ENCODE peak calls at places on chromosomes 16 and 17, in four cellular contexts. S is left ventricle myocardium inferior, C is trophoblast cell, M is brain microvascular endothelial cell. R is an unnamed sample.

GRCh38 chr17:56096026-56096807 is 57.1 kb upstream of the ANKFN1 start:
- DNase-seq in S (no peak), C (no peak), M (no peak), R (no peak)

GRCh38 chr17:81294512-81295030 is 536 bp downstream of the SLC38A10 start:
- DNase-seq in S (peak), C (no peak), M (peak), R (peak)

GRCh38 chr17:60493847-60494321 is 32.2 kb downstream of the APPBP2 start:
- DNase-seq in S (no peak), C (peak), M (peak), R (no peak)

GRCh38 chr17:74994440-74994839 is 7.0 kb downstream of the CDR2L start:
- DNase-seq in S (no peak), C (no peak), M (no peak), R (no peak)

GRCh38 chr16:52837251-52837650 is 215.4 kb downstream of the CHD9NB start:
- DNase-seq in S (no peak), C (no peak), M (no peak), R (no peak)

GRCh38 chr17:48593126-48593829 is at the start of gene HOXB5:
- DNase-seq in S (no peak), C (no peak), M (no peak), R (no peak)

GRCh38 chr17:79778504-79779087 is 648 bp downstream of the CBX2 start:
- DNase-seq in S (no peak), C (no peak), M (no peak), R (no peak)

GRCh38 chr16:21116148-21116693 is 34.4 kb downstream of the DNAH3 start:
- DNase-seq in S (no peak), C (no peak), M (no peak), R (no peak)

GRCh38 chr16:85563515-85564276 is 49.4 kb upstream of the GSE1 start:
- DNase-seq in S (peak), C (no peak), M (no peak), R (peak)

GRCh38 chr16:88084881-88085280 is 133.6 kb downstream of the BANP start:
- DNase-seq in S (no peak), C (no peak), M (no peak), R (no peak)

GRCh38 chr16:83285921-83286320 is 521.9 kb upstream of the HSBP1 start:
- DNase-seq in S (no peak), C (no peak), M (no peak), R (no peak)

GRCh38 chr16:48524348-48525200 is 85.4 kb downstream of the N4BP1 start:
- DNase-seq in S (no peak), C (peak), M (no peak), R (no peak)

GRCh38 chr16:72987480-72987901 is 60.4 kb downstream of the ZFHX3 start:
- DNase-seq in S (no peak), C (peak), M (no peak), R (no peak)

GRCh38 chr17:2709173-2709661 is 2.3 kb downstream of the CLUH start:
- DNase-seq in S (no peak), C (no peak), M (no peak), R (peak)
- H3K4me3 ChIP-seq in S (peak), C (no peak), M (no peak), R (peak)

GRCh38 chr17:7886227-7887037 is 2.2 kb upstream of the CHD3 start:
- DNase-seq in S (no peak), C (no peak), M (peak), R (peak)
- H3K4me3 ChIP-seq in S (peak), C (peak), M (peak), R (peak)

GRCh38 chr16:30895592-30896202 is 717 bp upstream of the CTF1 start:
- DNase-seq in S (no peak), C (no peak), M (no peak), R (no peak)
- H3K4me3 ChIP-seq in S (peak), C (peak), M (peak), R (no peak)

GRCh38 chr17:45131294-45131615 is 1.1 kb downstream of the PLCD3 start:
- DNase-seq in S (no peak), C (no peak), M (no peak), R (no peak)
- H3K4me3 ChIP-seq in S (peak), C (no peak), M (peak), R (peak)

GRCh38 chr17:50196036-50196435 is 5.4 kb downstream of the COL1A1 start:
- DNase-seq in S (no peak), C (no peak), M (no peak), R (no peak)
- H3K4me3 ChIP-seq in S (no peak), C (no peak), M (peak), R (no peak)

GRCh38 chr17:46157443-46158107 is 35.7 kb downstream of the KANSL1 start:
- DNase-seq in S (no peak), C (no peak), M (peak), R (no peak)
- H3K4me3 ChIP-seq in S (peak), C (no peak), M (no peak), R (no peak)

GRCh38 chr17:2057130-2057713 is 2.3 kb downstream of the HIC1 start:
- DNase-seq in S (no peak), C (no peak), M (no peak), R (no peak)
- H3K4me3 ChIP-seq in S (peak), C (no peak), M (peak), R (no peak)

DNA sequence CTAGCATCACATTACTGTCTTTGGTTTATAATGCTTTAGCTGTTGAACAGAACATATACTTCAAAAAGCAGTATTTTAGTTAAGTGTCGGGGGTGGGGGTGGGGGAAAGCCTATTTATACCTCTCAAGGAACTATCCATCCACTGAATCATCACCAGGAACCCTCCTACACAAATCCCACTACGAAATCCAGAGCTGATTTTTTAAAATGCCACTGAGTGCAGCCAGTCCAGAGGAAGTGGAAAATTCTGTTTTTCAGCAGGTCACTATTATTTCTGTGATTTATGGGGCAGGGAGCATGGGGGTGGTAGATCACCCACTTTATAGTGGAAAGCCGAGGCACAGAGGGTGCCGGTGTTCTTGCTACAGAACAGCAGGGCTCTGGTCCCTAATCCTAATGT is 284.1 kb downstream of the SOX9 start:
- DNase-seq in S (no peak), C (no peak), M (peak), R (no peak)
- H3K4me3 ChIP-seq in S (no peak), C (no peak), M (no peak), R (no peak)

DNA sequence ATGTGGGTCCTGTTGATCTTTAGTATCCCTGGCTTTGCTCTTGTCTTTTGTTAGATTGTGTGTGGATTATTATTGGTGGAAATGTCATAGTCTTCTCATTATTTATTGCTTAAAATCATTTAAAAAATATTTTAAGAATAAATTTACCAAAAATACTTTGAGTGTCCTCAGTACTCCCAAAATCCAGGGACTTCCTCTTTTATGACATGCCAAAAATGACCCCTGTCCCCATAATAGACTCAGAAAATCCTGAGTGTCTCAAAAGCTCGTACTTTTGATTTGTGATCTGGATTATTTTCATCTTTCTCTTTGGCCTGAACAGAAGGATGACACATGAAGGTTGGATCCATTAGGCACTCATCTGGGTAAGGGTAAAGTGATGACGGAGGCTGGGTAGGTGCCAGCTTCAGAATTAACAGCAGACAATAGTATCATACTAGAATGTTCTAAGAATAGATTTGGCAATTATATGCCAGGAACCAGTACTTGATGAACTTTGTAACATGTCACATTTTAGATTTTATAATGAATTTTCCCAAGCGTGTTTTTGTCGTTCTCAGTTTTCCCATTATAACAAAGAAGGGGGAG is 602.2 kb upstream of the CDH8 start:
- DNase-seq in S (peak), C (no peak), M (no peak), R (no peak)
- H3K4me3 ChIP-seq in S (no peak), C (no peak), M (no peak), R (no peak)

R was measured in MG63.